ENCODE peak calls at places on chromosome 14, in eight cellular contexts. E is fibroblast of lung; B is activated CD4-positive, alpha-beta T cell treated with anti-CD3 and anti-CD28 coated beads, Interleukin-2, amount 10 ng/mL, durations not matched to agents 7 days and 5 days; K is activated B cell treated with CpG ODN at 0.5 μM for 24 hours; G is activated T-cell treated with anti-CD3 and anti-CD28 coated beads, Interleukin-2, amount 50 U/mL, for 24 hours; O is SHP77 treated with DMSO at 0.1 percent for 48 hours; V is brain microvascular endothelial cell; L is cerebellar cortex. H is an unnamed sample.

GRCh38 chr14:55578511-55578910 is 1.5 kb upstream of the KTN1 start:
- DNase-seq in K (no peak), G (no peak), V (no peak), E (no peak), B (no peak), L (peak), O (no peak), H (no peak)

GRCh38 chr14:21723431-21724045 is 49.9 kb upstream of the OR4E1 start:
- DNase-seq in G (peak), B (peak), L (peak), E (no peak), O (peak), K (no peak), V (no peak), H (no peak)

GRCh38 chr14:45238988-45239387 is 14.0 kb downstream of the MIS18BP1 start:
- DNase-seq in V (no peak), O (no peak), E (no peak), G (no peak), B (no peak), K (no peak), L (no peak), H (no peak)

GRCh38 chr14:96734076-96734622 is 63.0 kb upstream of the VRK1 start:
- DNase-seq in V (no peak), O (peak), E (no peak), K (no peak), B (no peak), G (no peak), L (no peak), H (no peak)

GRCh38 chr14:104119119-104119699 is 19.2 kb upstream of the KIF26A start:
- DNase-seq in V (no peak), B (no peak), E (no peak), K (no peak), G (no peak), L (no peak), O (no peak), H (no peak)

GRCh38 chr14:69056389-69056788 is 77.3 kb upstream of the ACTN1 start:
- DNase-seq in V (peak), L (peak), B (no peak), G (no peak), K (no peak), O (no peak), E (peak), H (peak)

GRCh38 chr14:101854366-101854765 is 92.9 kb downstream of the PPP2R5C start:
- DNase-seq in V (no peak), K (no peak), G (no peak), E (no peak), B (peak), L (no peak), O (no peak), H (no peak)

GRCh38 chr14:103514596-103515421 is 7.8 kb downstream of the CKB start:
- DNase-seq in B (no peak), V (no peak), G (no peak), L (no peak), K (no peak), O (no peak), E (no peak), H (no peak)

GRCh38 chr14:70665448-70666363 is 24.0 kb downstream of the TTC9 start:
- DNase-seq in L (no peak), K (peak), E (no peak), G (no peak), V (no peak), B (no peak), O (no peak), H (peak)

GRCh38 chr14:20262642-20263128 is 23.6 kb downstream of the OR11H4 start:
- DNase-seq in G (no peak), L (no peak), V (peak), K (no peak), E (peak), O (no peak), B (no peak), H (no peak)

H was measured in NCI-H2107.